ENCODE peak calls at places on chromosomes 2 and 18, in four cellular contexts. X, E, K and U are unnamed samples.
A peak's percentile ranks its signal among the peaks of the same experiment; 100 is the strongest.

GRCh38 chr2:73987109-73987947 is 2.6 kb downstream of the TET3 start:
- DNase-seq in X (no peak), E (peak; percentile 66), K (peak; percentile 37), U (no peak)

GRCh38 chr2:128416366-128416765 is 97.7 kb upstream of the HS6ST1 start:
- DNase-seq in X (no peak), E (no peak), K (no peak), U (no peak)

GRCh38 chr2:1219901-1220691 is 193.2 kb upstream of the TPO start:
- DNase-seq in X (no peak), E (peak; percentile 54), K (no peak), U (no peak)

GRCh38 chr2:131055169-131056065 is 37.8 kb downstream of the FAM168B start:
- DNase-seq in X (peak; percentile 64), E (no peak), K (no peak), U (peak; percentile 44)

GRCh38 chr2:117858336-117858735 is 43.8 kb downstream of the DDX18 start:
- DNase-seq in X (no peak), E (no peak), K (no peak), U (no peak)

GRCh38 chr2:58032016-58032750 is 14.4 kb upstream of the VRK2 start:
- DNase-seq in X (no peak), E (no peak), K (no peak), U (peak; percentile 21)

GRCh38 chr2:50613161-50613560 is 418.8 kb downstream of the NRXN1 start:
- DNase-seq in X (no peak), E (peak; percentile 10), K (no peak), U (no peak)

GRCh38 chr18:23114171-23114881 is 21.0 kb upstream of the CABLES1 start:
- DNase-seq in X (no peak), E (peak; percentile 45), K (no peak), U (peak; percentile 73)

GRCh38 chr2:80105020-80105419 is 199.5 kb downstream of the LRRTM1 start:
- DNase-seq in X (no peak), E (peak; percentile 72), K (no peak), U (peak; percentile 78)

GRCh38 chr2:26298638-26299393 is 47.1 kb upstream of the SELENOI start:
- DNase-seq in X (no peak), E (peak; percentile 62), K (peak; percentile 65), U (peak; percentile 44)

GRCh38 chr2:36562973-36563532 is 34.9 kb downstream of the FEZ2 start:
- DNase-seq in X (peak; percentile 38), E (peak; percentile 72), K (no peak), U (peak; percentile 77)

GRCh38 chr18:73614812-73615211 is 532.8 kb downstream of the FBXO15 start:
- DNase-seq in X (no peak), E (peak; percentile 34), K (no peak), U (peak; percentile 84)

GRCh38 chr18:8139971-8140406 is 469.2 kb upstream of the RAB12 start:
- DNase-seq in X (no peak), E (peak; percentile 39), K (no peak), U (peak; percentile 90)

GRCh38 chr2:173657996-173658717 is 303.5 kb downstream of the CDCA7 start:
- DNase-seq in X (no peak), E (peak; percentile 95), K (no peak), U (peak; percentile 96)

GRCh38 chr2:188383158-188383557 is 91.5 kb downstream of the GULP1 start:
- DNase-seq in X (no peak), E (peak; percentile 40), K (no peak), U (peak; percentile 27)

GRCh38 chr18:28019425-28020108 is 157.4 kb downstream of the CDH2 start:
- DNase-seq in X (no peak), E (no peak), K (no peak), U (no peak)

GRCh38 chr2:205822578-205822977 is 140.3 kb downstream of the NRP2 start:
- DNase-seq in X (no peak), E (peak; percentile 54), K (no peak), U (peak; percentile 88)

GRCh38 chr2:28633204-28633603 is 118.4 kb upstream of the PPP1CB start:
- DNase-seq in X (no peak), E (no peak), K (no peak), U (no peak)

GRCh38 chr2:1758112-1758630 is 13.9 kb upstream of the PXDN start:
- DNase-seq in X (no peak), E (peak; percentile 89), K (no peak), U (no peak)

DNA sequence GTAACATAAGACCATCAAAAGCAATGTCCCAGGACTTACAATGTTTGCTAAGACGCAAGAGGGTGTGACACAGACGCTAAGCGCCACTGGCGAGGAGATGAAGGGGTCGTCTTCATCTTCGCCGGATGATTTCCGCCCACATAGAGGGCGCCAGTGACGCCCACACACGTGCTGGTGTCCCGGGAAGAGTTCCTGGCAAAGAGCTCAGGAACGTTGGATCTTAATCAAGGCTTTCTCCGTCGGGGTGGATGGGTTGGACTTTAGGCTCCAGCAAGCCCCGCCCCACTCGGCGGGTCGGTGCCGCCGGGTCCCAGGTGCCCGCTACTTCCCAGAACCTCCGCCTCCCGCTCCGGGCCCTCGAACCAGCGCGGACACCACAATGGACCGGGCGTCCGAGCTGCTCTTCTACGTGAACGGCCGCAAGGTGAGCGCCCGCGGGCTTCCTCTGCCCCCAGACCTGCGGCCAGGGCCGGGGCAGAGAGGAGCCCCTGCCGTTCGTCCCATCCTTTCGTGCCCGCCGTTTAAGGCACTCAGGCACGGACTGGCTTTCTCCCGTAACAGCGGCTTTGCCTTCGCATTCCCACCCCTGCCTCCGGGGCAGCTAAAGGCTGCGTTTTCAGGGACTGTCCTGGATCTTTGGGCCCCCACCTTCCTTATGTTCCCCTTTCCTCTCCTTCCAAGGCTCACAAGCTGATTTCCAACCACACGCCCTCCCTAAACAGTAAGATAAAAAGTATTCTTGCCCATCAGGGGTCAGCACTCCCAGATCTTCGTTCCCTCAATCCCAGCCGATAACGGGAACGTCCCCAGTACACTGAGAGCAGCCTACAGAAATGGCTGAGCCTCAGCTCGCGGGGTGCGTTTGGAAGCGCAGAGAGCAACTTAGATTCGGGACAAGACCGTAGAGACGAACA is at the start of gene AOX1:
- DNase-seq in X (peak; percentile 15), E (peak; percentile 73), K (peak; percentile 57), U (peak; percentile 78)
- TF ChIP-seq CTCF in X (no peak), E (peak; percentile 25), K (no peak), U (peak; percentile 1)

GRCh38 chr18:43936176-43936575 is 658.9 kb upstream of the SYT4 start:
- DNase-seq in X (no peak), E (no peak), K (no peak), U (no peak)

GRCh38 chr18:43934322-43935050 is 657.2 kb upstream of the SYT4 start:
- DNase-seq in X (no peak), E (no peak), K (no peak), U (no peak)

GRCh38 chr18:43933177-43933576 is 655.9 kb upstream of the SYT4 start:
- DNase-seq in X (no peak), E (no peak), K (no peak), U (peak; percentile 74)

GRCh38 chr18:43932140-43932539 is 654.9 kb upstream of the SYT4 start:
- DNase-seq in X (no peak), E (peak; percentile 14), K (no peak), U (peak; percentile 67)

GRCh38 chr18:43935051-43935412 is 657.7 kb upstream of the SYT4 start:
- DNase-seq in X (no peak), E (peak; percentile 98), K (no peak), U (peak; percentile 95)
- H3K4me3 ChIP-seq in X (no peak overlapping the region), E (no peak overlapping the region), K (no peak overlapping the region), U (no peak overlapping the region)

DNA sequence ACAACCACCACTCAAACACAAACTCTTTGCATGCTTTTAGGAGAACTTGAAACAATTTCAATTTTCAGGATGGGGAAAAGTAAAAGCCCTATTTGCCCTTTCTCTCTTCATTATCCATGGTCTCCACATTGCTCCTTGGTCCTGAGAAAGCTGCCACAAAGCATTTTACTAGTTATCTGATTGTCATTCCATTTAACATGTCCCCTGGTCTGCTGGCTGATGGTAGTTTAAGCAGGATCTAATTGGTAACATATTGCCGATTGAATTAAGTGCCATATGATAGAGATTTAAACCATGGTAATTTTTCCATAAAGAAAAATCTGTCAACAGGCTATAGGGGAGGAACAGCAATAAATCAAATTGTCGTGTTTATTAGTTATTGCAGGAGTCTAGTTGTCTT is 3.3 kb downstream of the AFF3 start:
- DNase-seq in X (no peak), E (no peak), K (no peak), U (no peak)
- TF ChIP-seq CTCF in X (no peak), E (no peak), K (no peak), U (no peak)

GRCh38 chr18:905948-906415 is 1.3 kb downstream of the ADCYAP1 start:
- DNase-seq in X (no peak), E (no peak), K (no peak), U (no peak)

GRCh38 chr18:908631-909621 is 4.3 kb downstream of the ADCYAP1 start:
- DNase-seq in X (no peak), E (no peak), K (no peak), U (no peak)

GRCh38 chr18:907880-908512 is 3.3 kb downstream of the ADCYAP1 start:
- DNase-seq in X (no peak), E (no peak), K (peak; percentile 15), U (no peak)

GRCh38 chr18:906416-907170 is 1.9 kb downstream of the ADCYAP1 start:
- DNase-seq in X (no peak), E (no peak), K (no peak), U (no peak)

DNA sequence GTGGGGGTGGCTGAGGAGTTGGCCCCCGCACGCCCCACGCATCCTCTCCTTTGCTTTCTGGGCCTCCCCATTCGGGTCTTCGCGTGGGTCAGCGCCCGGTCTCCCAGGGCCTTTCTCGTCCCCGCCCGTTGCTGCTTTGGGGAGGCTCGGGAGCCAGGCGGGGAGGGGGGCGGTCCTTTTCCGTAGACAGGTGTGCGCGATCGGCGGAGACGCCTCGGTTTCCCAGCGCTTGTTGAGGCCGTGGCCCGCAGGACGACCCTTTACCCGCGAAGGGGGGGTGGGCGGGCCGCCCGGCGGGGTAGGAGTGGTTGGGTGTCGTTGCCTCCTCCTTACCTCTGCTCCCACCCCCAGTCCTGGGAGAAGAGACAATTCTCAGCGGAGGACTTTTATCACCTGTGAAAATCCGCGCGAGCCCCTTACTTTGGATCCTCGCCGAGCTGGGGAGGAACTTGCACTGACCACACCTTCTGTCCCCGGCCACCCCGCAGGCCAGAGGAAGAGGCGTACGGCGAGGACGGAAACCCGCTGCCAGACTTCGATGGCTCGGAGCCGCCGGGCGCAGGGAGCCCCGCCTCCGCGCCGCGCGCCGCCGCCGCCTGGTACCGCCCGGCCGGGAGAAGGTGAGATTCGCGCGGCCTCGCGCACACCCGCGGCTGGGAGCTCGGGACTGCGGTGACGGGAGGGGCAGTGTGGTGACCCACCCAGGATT is 2.7 kb downstream of the ADCYAP1 start:
- DNase-seq in X (no peak), E (no peak), K (peak; percentile 30), U (no peak)
- H3K4me3 ChIP-seq in X (peak overlapping the region; percentile 64), E (no peak overlapping the region), K (peak overlapping the region; percentile 28), U (no peak overlapping the region)

DNA sequence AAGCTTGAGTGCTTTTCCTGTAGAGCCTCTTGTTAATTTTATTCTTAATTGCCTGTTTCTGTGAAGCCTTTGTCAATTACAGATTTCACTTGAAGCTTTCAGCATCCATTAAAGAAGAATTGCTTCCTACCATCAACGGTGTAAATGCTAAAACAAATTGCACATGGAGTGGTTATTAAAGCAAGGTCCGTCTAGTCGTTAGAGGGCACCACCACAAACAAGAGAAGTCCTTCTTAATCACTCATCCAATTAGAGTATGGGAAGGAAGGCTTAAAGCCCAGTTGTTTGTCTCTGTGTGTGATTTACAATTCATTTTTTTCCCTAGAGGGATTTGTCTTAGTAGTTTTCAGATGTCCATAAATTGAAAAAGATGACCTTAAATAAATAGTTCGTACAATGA is 1.6 kb downstream of the KCNJ3 start:
- DNase-seq in X (no peak), E (no peak), K (no peak), U (no peak)
- TF ChIP-seq CTCF in X (no peak), E (no peak), K (no peak), U (no peak)